ENCODE peak calls at places on chromosomes 12 and 14, in ten cellular contexts. G is AG09309, W is BJ, Q is WTC11, O is lower leg skin, R is fibroblast of the aortic adventitia, V is osteocyte, U is Panc1, L is endothelial cell, I is bronchial epithelial cell. B is an unnamed sample.

GRCh38 chr14:26687438-26687837 is 89.6 kb upstream of the NOVA1 start:
- DNase-seq in I (no peak), W (no peak), L (no peak), G (no peak), R (no peak), O (no peak), U (no peak), Q (no peak), V (no peak), B (no peak)

GRCh38 chr14:104213301-104214034 is 75.1 kb downstream of the KIF26A start:
- DNase-seq in L (no peak), Q (no peak), V (no peak), O (no peak), W (no peak), U (no peak), I (no peak), G (no peak), R (no peak), B (no peak)

GRCh38 chr14:37203423-37203822 is 5.7 kb downstream of the MIPOL1 start:
- DNase-seq in U (no peak), R (no peak), Q (no peak), V (no peak), O (no peak), I (no peak), G (no peak), W (no peak), L (no peak), B (no peak)

GRCh38 chr14:32576088-32576795 is 247.1 kb downstream of the AKAP6 start:
- DNase-seq in V (no peak), R (peak), U (peak), G (no peak), Q (no peak), L (peak), I (peak), O (no peak), W (no peak), B (peak)

GRCh38 chr14:80024417-80024816 is 186.9 kb downstream of the DIO2 start:
- DNase-seq in U (no peak), G (no peak), I (no peak), R (no peak), O (no peak), W (no peak), L (no peak), Q (no peak), V (no peak), B (no peak)

GRCh38 chr12:93912086-93912733 is 235.0 kb downstream of the CRADD start:
- DNase-seq in Q (no peak), V (no peak), O (no peak), W (no peak), G (no peak), I (peak), R (no peak), L (no peak), U (no peak), B (no peak)

GRCh38 chr12:127336416-127336815 is 930.6 kb upstream of the TMEM132C start:
- DNase-seq in Q (no peak), O (no peak), G (no peak), U (no peak), R (no peak), L (no peak), W (no peak), V (no peak), I (peak), B (no peak)

GRCh38 chr12:79887912-79888311 is 47.0 kb downstream of the PPP1R12A start:
- DNase-seq in L (no peak), O (no peak), V (no peak), U (no peak), I (no peak), R (no peak), G (no peak), W (no peak), Q (no peak), B (no peak)

GRCh38 chr12:39763894-39764176 is 144.2 kb upstream of the ABCD2 start:
- DNase-seq in R (no peak), Q (no peak), I (no peak), V (no peak), U (no peak), O (no peak), W (no peak), L (no peak), G (no peak), B (no peak)

GRCh38 chr12:64826234-64826633 is 1.8 kb downstream of the TBC1D30 start:
- DNase-seq in O (no peak), V (no peak), I (peak), R (peak), G (no peak), L (peak), U (no peak), W (no peak), Q (peak), B (peak)

GRCh38 chr12:88801227-88802225 is 221.3 kb upstream of the KITLG start:
- DNase-seq in U (no peak), O (no peak), W (no peak), G (no peak), Q (no peak), I (peak), R (no peak), L (no peak), V (no peak), B (no peak)

GRCh38 chr12:43728117-43728516 is 30.5 kb downstream of the PUS7L start:
- DNase-seq in G (no peak), L (no peak), Q (no peak), O (no peak), V (no peak), W (no peak), R (peak), U (no peak), I (peak), B (no peak)
- TF ChIP-seq CTCF in G (no peak), L (peak), Q (no peak), O (no peak), V (peak), W (peak), R (peak), U (no peak), I (no peak), B (peak)

GRCh38 chr12:42145552-42146215 is 1.0 kb upstream of the GXYLT1 start:
- DNase-seq in W (no peak), Q (no peak), R (no peak), I (peak), L (no peak), V (no peak), U (no peak), O (no peak), G (no peak), B (no peak)
- TF ChIP-seq CTCF in W (no peak), Q (no peak), R (no peak), I (no peak), L (no peak), V (no peak), U (peak), O (no peak), G (no peak), B (no peak)

DNA sequence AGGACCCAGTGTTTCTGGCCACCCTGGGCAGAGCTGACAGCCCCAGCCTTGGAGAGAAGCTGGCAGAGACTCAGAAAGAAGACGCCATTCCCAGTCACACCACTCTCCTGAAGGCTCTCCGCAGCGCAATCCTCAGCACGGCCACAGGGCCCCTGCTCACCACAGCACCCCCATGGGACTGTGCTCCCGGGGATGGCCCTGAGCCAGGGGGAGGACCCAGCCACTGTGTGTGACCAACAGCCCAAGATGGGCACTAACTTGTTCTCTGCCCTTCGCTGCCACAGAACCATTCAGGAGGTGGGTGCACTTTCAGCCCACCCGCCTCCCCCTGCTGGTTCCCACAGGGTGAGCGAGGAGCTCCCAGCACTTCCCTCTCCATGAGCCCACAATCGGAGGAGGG is 57.1 kb downstream of the CCNK start:
- DNase-seq in I (no peak), O (no peak), U (no peak), Q (no peak), R (no peak), W (no peak), G (no peak), V (no peak), L (no peak), B (no peak)
- TF ChIP-seq CTCF in I (no peak), O (no peak), U (no peak), Q (no peak), R (peak), W (no peak), G (no peak), V (no peak), L (no peak), B (peak)

DNA sequence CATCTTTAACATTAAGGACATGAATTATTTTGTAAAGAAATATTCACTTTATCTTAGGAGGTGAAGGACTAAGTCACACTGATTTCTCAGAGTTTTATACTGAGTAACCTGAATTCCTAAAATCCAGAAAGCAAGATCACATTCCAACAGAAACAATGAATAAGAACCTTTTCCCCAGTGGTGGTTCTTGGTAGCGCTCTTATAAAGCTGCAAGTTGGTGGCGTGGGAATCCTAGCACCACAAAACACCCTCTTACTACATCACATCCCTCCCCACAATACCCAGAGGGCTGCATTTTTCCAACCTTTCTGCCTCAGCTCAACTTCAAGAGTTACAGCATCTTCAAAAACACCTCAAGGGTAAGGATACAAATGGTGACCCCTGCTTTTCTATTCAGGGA is 44.0 kb upstream of the SMUG1 start:
- DNase-seq in L (no peak), I (no peak), U (no peak), G (peak), R (peak), W (no peak), O (no peak), V (no peak), Q (no peak), B (no peak)
- TF ChIP-seq CTCF in L (peak), I (no peak), U (peak), G (peak), R (peak), W (peak), O (no peak), V (peak), Q (no peak), B (peak)

GRCh38 chr14:68787235-68787727 is 5.6 kb downstream of the ZFP36L1 start:
- DNase-seq in W (no peak), R (no peak), V (no peak), Q (no peak), O (peak), I (peak), G (no peak), U (no peak), L (no peak), B (no peak)

GRCh38 chr14:68789798-68790655 is 2.8 kb downstream of the ZFP36L1 start:
- DNase-seq in I (no peak), R (peak), W (no peak), U (no peak), Q (no peak), O (peak), G (no peak), V (no peak), L (no peak), B (peak)

GRCh38 chr14:68790656-68791077 is 2.2 kb downstream of the ZFP36L1 start:
- DNase-seq in O (peak), G (no peak), V (no peak), Q (no peak), L (no peak), W (no peak), U (no peak), R (no peak), I (peak), B (no peak)

GRCh38 chr14:68788275-68789001 is 4.4 kb downstream of the ZFP36L1 start:
- DNase-seq in O (no peak), Q (no peak), U (no peak), G (no peak), R (peak), I (no peak), L (no peak), V (no peak), W (no peak), B (no peak)

GRCh38 chr14:68789002-68789797 is 3.7 kb downstream of the ZFP36L1 start:
- DNase-seq in Q (peak), G (no peak), U (no peak), O (peak), V (no peak), I (peak), R (peak), L (peak), W (no peak), B (peak)
- TF ChIP-seq CTCF in Q (no peak), G (peak), U (peak), O (no peak), V (peak), I (peak), R (peak), L (no peak), W (peak), B (peak)

DNA sequence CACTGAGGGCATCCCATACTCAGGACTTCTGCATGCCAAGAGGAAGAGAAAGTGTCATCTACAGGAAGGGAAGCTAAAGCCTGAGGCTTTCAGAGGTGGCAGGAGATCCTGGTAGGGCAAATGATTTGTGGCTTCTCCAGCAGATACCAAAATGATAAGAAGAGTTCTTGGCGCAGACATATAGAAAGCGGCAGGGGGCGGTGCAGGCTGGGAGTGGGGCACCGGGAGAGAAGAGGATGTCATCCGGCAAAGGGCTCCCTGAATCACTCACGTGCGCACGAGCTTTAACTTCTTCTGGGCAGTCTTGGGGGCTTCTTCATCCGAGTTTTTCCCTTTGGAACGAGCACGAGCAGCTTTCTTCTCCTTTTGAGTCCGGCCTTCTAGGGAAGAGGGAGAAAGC is 5.2 kb upstream of the ACRBP start:
- DNase-seq in U (no peak), R (no peak), I (no peak), G (no peak), O (no peak), V (no peak), L (no peak), Q (no peak), W (no peak), B (no peak)
- TF ChIP-seq CTCF in U (no peak), R (no peak), I (no peak), G (no peak), O (no peak), V (no peak), L (no peak), Q (no peak), W (no peak), B (no peak)